ENCODE peak calls at places on chromosomes 1 and 21, in nine cellular contexts. R is AG09319, G is bronchial epithelial cell, H is lower lobe of right lung, C is GM13976, F is transverse colon, Z is cardiac muscle cell, B is spleen, V is HFFc6. Y is an unnamed sample.

GRCh38 chr1:219567341-219567947 is 45.5 kb downstream of the ZC3H11B start:
- DNase-seq in G (peak), B (no peak), F (no peak), R (no peak), C (peak), H (no peak), Z (peak), V (peak), Y (no peak)

GRCh38 chr1:235533476-235534168 is 29.4 kb upstream of the B3GALNT2 start:
- DNase-seq in B (no peak), H (no peak), G (no peak), V (no peak), Z (peak), R (no peak), C (no peak), F (no peak), Y (no peak)

GRCh38 chr1:116326486-116326885 is 46.6 kb upstream of the ATP1A1 start:
- DNase-seq in Z (no peak), C (no peak), V (no peak), F (no peak), R (no peak), B (no peak), G (no peak), H (no peak), Y (no peak)

GRCh38 chr1:164991763-164992162 is 364.8 kb downstream of the LMX1A start:
- DNase-seq in Z (no peak), F (no peak), H (no peak), V (no peak), C (no peak), G (no peak), B (peak), R (no peak), Y (no peak)

GRCh38 chr1:236303675-236304074 is 21.9 kb upstream of the ERO1B start:
- DNase-seq in H (no peak), Z (no peak), C (peak), V (no peak), B (no peak), F (no peak), R (no peak), G (peak), Y (no peak)

GRCh38 chr1:54081306-54082270 is 28.2 kb downstream of the TCEANC2 start:
- DNase-seq in R (peak), B (peak), C (peak), H (peak), G (peak), V (peak), F (peak), Z (peak), Y (no peak)

GRCh38 chr1:12327566-12327965 is 97.7 kb downstream of the VPS13D start:
- DNase-seq in Z (no peak), H (no peak), G (no peak), B (no peak), R (no peak), F (no peak), C (no peak), V (no peak), Y (no peak)

GRCh38 chr1:213417225-213417820 is 366.3 kb downstream of the RPS6KC1 start:
- DNase-seq in R (no peak), G (no peak), C (no peak), Z (no peak), F (no peak), V (no peak), B (no peak), H (no peak), Y (no peak)

GRCh38 chr1:2107586-2108212 is 57.5 kb downstream of the PRKCZ start:
- DNase-seq in R (no peak), F (no peak), Z (no peak), G (no peak), C (no peak), H (peak), V (no peak), B (no peak), Y (peak)

GRCh38 chr1:217133958-217134856 is 411.0 kb upstream of the ESRRG start:
- DNase-seq in F (no peak), R (no peak), C (peak), H (no peak), G (no peak), B (peak), V (no peak), Z (peak), Y (peak)

GRCh38 chr1:209335090-209335692 is 248.3 kb upstream of the CAMK1G start:
- DNase-seq in R (no peak), B (no peak), G (peak), C (peak), F (no peak), H (no peak), Z (peak), V (peak), Y (no peak)

GRCh38 chr1:190168116-190168515 is 309.5 kb downstream of the BRINP3 start:
- DNase-seq in Z (peak), R (no peak), G (peak), B (no peak), V (no peak), C (no peak), H (no peak), F (no peak), Y (no peak)

GRCh38 chr1:205319081-205320018 is 2.2 kb downstream of the NUAK2 start:
- DNase-seq in R (peak), B (peak), G (peak), C (no peak), V (peak), H (peak), F (peak), Z (peak), Y (no peak)

GRCh38 chr1:110638556-110638955 is 32.4 kb upstream of the KCNA2 start:
- DNase-seq in H (no peak), F (no peak), B (no peak), R (no peak), Z (no peak), V (no peak), G (no peak), C (no peak), Y (no peak)

GRCh38 chr1:9086060-9086459 is 16.6 kb upstream of the SLC2A5 start:
- DNase-seq in G (peak), V (no peak), Z (peak), H (no peak), F (no peak), B (no peak), C (no peak), R (no peak), Y (peak)

GRCh38 chr1:14945132-14946010 is 208.2 kb upstream of the TMEM51 start:
- DNase-seq in G (peak), B (no peak), V (peak), F (peak), C (no peak), H (no peak), Z (peak), R (peak), Y (no peak)

GRCh38 chr1:226310123-226310540 is 1.2 kb upstream of the LIN9 start:
- DNase-seq in C (no peak), Z (no peak), R (no peak), V (no peak), H (no peak), G (no peak), F (no peak), B (no peak), Y (no peak)

GRCh38 chr1:226308723-226309397 is at the start of gene LIN9:
- DNase-seq in B (peak), V (peak), C (peak), Z (peak), G (peak), F (peak), R (peak), H (peak), Y (no peak)

GRCh38 chr1:226308166-226308722 is 720 bp downstream of the LIN9 start:
- DNase-seq in R (no peak), Z (no peak), F (peak), H (no peak), V (no peak), G (no peak), C (no peak), B (no peak), Y (no peak)

GRCh38 chr1:226310637-226311195 is 1.8 kb upstream of the LIN9 start:
- DNase-seq in G (peak), F (peak), B (no peak), R (no peak), C (no peak), Z (no peak), V (no peak), H (no peak), Y (no peak)

DNA sequence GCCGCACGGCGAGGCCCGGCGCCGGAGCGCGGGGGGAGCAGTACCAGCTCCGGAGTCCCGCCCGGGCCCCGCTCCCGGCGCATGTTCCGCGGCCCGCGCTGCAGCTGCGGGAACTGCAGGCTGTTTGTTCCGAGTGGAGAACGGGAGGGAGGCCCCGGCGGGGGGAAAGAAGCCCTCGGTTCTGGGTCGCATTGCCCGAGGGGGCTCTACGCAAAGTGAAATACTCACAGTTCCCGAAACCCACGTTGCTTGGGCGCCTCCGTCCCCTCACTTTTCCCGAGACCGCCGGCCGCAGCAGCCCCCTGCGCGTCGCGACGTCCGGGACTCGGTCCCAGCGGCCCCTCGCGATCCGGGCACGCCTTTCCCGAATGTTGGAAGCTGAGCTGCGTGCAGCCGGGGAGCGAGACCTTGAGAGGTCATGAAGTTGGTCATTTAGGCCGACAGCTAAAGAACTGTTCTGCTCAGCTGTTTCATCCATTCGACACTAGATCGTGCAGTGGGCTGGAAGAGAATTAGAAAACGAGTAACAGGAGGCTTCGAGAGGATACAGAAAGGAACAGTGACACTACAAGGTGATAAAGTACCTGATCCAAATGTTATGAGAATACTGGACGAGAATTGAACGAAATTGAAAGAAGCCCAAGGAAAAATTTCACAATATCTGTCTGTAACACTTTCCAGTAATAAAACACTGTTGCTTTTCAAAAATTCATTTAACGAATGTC is 596 bp upstream of the LIN9 start:
- DNase-seq in G (no peak), V (no peak), Z (peak), C (no peak), R (no peak), B (no peak), F (no peak), H (peak), Y (no peak)
- TF ChIP-seq CTCF in G (peak), V (no peak), Z (no peak), C (no peak), R (no peak), B (peak), F (peak), H (no peak), Y (peak)

GRCh38 chr1:115134850-115135484 is 45.7 kb upstream of the TSPAN2 start:
- DNase-seq in F (no peak), V (peak), H (no peak), C (no peak), B (no peak), R (peak), Z (peak), G (peak), Y (no peak)
- TF ChIP-seq CTCF in F (no peak), V (peak), H (no peak), C (no peak), B (no peak), R (no peak), Z (peak), G (peak), Y (peak)

GRCh38 chr1:172630868-172631267 is 28.0 kb upstream of the FASLG start:
- DNase-seq in B (no peak), V (no peak), C (no peak), R (no peak), Z (no peak), G (no peak), F (no peak), H (no peak), Y (no peak)
- TF ChIP-seq CTCF in B (no peak), V (no peak), C (no peak), R (no peak), Z (no peak), G (no peak), F (no peak), H (no peak), Y (no peak)

GRCh38 chr1:232952514-232953175 is 2.2 kb downstream of the NTPCR start:
- DNase-seq in F (peak), G (peak), B (no peak), R (no peak), H (no peak), V (peak), Z (peak), C (peak), Y (no peak)
- TF ChIP-seq CTCF in F (peak), G (peak), B (no peak), R (peak), H (peak), V (peak), Z (peak), C (peak), Y (peak)

GRCh38 chr21:35340273-35340672 is 291.2 kb upstream of the RUNX1 start:
- DNase-seq in F (peak), Z (no peak), B (no peak), C (no peak), V (no peak), H (no peak), G (no peak), R (no peak), Y (no peak)
- TF ChIP-seq CTCF in F (peak), Z (no peak), B (no peak), C (no peak), V (no peak), H (no peak), G (no peak), R (no peak), Y (no peak)

DNA sequence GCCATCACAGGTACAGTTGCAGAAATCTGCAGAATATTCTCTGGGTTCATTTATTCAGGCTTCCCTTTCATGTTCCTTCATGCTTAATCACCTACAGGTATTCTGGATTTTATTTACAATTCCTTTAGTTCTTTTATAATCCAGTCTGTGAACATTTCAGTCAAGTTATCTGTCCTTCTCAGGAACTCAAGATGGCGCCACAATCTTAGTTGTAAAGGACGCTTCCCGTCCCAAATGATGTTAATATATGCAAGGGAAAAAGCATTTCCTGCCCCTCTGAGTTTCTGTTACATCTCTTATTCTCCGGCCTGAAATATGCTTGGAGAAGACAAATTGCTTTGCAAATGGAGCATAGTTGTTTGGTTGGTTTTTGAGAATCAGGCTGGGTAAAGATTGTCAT is 19.3 kb downstream of the F3 start:
- DNase-seq in F (no peak), V (no peak), Z (peak), G (peak), B (no peak), R (peak), H (no peak), C (no peak), Y (no peak)
- TF ChIP-seq CTCF in F (peak), V (peak), Z (peak), G (peak), B (peak), R (peak), H (peak), C (peak), Y (peak)

GRCh38 chr21:44804762-44805161 is 3.1 kb upstream of the UBE2G2 start:
- DNase-seq in V (no peak), Z (no peak), H (no peak), B (no peak), G (no peak), C (no peak), R (no peak), F (no peak), Y (no peak)

GRCh38 chr21:44805226-44805625 is 3.6 kb upstream of the UBE2G2 start:
- DNase-seq in V (no peak), R (no peak), G (no peak), H (no peak), B (no peak), C (no peak), Z (no peak), F (no peak), Y (no peak)

GRCh38 chr21:44801468-44802395 is at the start of gene UBE2G2:
- DNase-seq in F (peak), R (no peak), Z (peak), H (peak), B (peak), V (peak), G (peak), C (peak), Y (no peak)

GRCh38 chr21:44802396-44803153 is 955 bp upstream of the UBE2G2 start:
- DNase-seq in G (no peak), F (no peak), B (no peak), R (no peak), V (peak), H (no peak), Z (no peak), C (no peak), Y (no peak)

DNA sequence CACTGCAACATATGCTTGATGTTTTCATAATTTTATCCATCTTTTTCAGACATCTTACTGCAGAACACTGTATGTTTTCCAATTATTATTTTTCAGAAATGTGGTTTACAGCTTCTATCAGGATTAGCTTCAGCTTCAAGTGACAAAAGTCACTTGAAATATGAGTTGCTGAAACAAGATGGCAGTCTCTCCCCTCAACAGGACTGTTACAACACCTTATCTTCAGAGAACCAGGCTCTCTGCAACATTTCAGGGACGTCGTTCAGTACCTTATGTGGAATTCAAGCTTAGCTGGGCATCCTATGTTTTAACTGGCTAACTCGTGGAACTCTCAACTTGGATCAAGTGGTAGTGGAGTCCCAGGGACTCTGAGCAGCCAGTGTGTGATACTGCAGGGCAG is 2.0 kb upstream of the UBE2G2 start:
- DNase-seq in B (no peak), C (no peak), V (no peak), Z (no peak), G (no peak), H (no peak), R (no peak), F (no peak), Y (no peak)
- TF ChIP-seq CTCF in B (no peak), C (no peak), V (no peak), Z (no peak), G (no peak), H (no peak), R (no peak), F (no peak), Y (no peak)

DNA sequence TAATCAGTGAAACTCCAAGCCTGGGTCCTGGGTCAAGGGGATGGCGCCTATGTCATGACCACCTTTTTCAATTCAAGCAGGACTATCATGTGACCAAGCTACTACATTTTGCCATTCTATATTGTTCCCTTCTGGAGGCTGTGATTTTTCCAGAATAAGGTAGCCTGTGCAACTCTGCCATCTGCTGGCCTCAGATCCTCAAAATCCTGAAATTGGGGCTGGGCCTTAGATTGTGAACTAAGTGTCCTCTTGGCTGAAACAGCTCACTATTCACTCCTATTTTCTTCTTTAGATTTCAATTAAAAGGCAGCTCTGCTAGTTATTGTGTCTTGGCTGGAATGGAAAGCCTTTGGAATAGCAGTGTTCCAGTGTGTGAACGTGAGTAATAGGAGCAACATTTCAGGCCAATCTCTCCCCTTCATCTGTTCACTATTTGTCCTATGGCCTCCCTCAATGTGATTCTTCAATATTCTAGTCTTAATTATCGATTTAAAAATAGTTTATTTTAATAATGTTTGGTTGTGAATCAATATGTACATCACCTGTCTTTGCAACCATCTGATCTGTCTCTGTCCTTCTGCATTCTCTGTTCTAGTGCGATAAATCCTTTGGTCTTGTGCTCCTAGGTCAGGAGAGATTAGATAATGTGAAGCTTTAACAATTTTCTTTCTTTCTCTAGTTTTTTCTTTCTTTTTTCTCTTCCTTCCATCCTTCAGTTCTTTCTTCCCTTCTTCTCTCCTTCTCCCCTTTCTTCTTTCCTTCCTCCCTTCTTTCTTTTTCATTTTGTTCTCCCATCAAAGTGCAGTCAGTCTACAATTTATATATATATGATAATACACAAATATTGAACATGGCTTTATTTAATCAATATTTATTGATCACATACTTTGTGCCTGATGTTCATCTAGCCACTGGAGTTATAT is 69.8 kb downstream of the CR1 start:
- DNase-seq in V (no peak), C (no peak), F (no peak), R (no peak), G (peak), Z (peak), H (no peak), B (no peak), Y (no peak)
- TF ChIP-seq CTCF in V (peak), C (peak), F (no peak), R (peak), G (peak), Z (peak), H (peak), B (no peak), Y (peak)